ENCODE peak calls at places on chromosomes 7 and 10, in six cellular contexts. P is OCI-LY7, D is mammary epithelial cell, S is HepG2, C is neural progenitor cell, U is H1. M is an unnamed sample. For H3K79me2 and H4K20me1, the result is how much of the 10 kb centered on the place peaks cover.

GRCh38 chr10:88642991-88643390 is 21.3 kb upstream of the LIPF start:
- DNase-seq in S (no peak), U (no peak), P (no peak), D (peak), C (no peak), M (no peak)

GRCh38 chr7:157347217-157347904 is 10.6 kb downstream of the DNAJB6 start:
- DNase-seq in P (no peak), S (no peak), U (no peak), C (no peak), D (peak), M (no peak)

GRCh38 chr7:2926120-2926897 is 82.2 kb upstream of the GNA12 start:
- DNase-seq in U (no peak), C (no peak), D (no peak), S (no peak), P (no peak), M (no peak)

GRCh38 chr10:14648042-14648765 is 126.5 kb downstream of the FAM107B start:
- DNase-seq in P (peak), C (peak), D (peak), U (no peak), S (no peak), M (no peak)

GRCh38 chr7:1579481-1580421 is 9.9 kb upstream of the PSMG3 start:
- DNase-seq in D (peak), C (peak), S (peak), U (peak), P (peak), M (no peak)

GRCh38 chr10:31320598-31321211 is 1.7 kb downstream of the ZEB1 start:
- DNase-seq in D (peak), C (peak), P (peak), U (peak), S (peak), M (no peak)

GRCh38 chr10:17023386-17024298 is 106.0 kb downstream of the CUBN start:
- DNase-seq in U (no peak), S (peak), P (peak), C (peak), D (peak), M (peak)

GRCh38 chr7:55245271-55245723 is 119.8 kb upstream of the LANCL2 start:
- DNase-seq in U (no peak), C (no peak), P (no peak), D (no peak), S (peak), M (no peak)

GRCh38 chr7:91953618-91954017 is 13.0 kb downstream of the AKAP9 start:
- DNase-seq in S (peak), U (no peak), D (peak), P (peak), C (peak), M (no peak)

GRCh38 chr7:130781346-130781745 is 47.3 kb upstream of the KLF14 start:
- DNase-seq in C (no peak), P (no peak), S (no peak), U (no peak), D (no peak), M (no peak)

GRCh38 chr10:44864042-44864436 is 47.1 kb upstream of the TMEM72 start:
- DNase-seq in S (no peak), P (no peak), U (peak), D (peak), C (peak), M (no peak)

GRCh38 chr7:71132521-71133231 is 732 bp downstream of the GALNT17 start:
- DNase-seq in U (peak), P (no peak), C (peak), S (no peak), D (peak), M (no peak)

GRCh38 chr7:47654672-47655340 is 72.9 kb upstream of the TNS3 start:
- DNase-seq in C (peak), S (no peak), U (no peak), P (no peak), D (no peak), M (no peak)

GRCh38 chr7:105521027-105521730 is 892 bp downstream of the PUS7 start:
- DNase-seq in U (peak), S (peak), C (peak), D (peak), P (peak), M (no peak)

GRCh38 chr10:36324831-36325230 is 682.7 kb upstream of the FZD8 start:
- DNase-seq in P (no peak), U (no peak), C (no peak), D (no peak), S (no peak), M (no peak)

DNA sequence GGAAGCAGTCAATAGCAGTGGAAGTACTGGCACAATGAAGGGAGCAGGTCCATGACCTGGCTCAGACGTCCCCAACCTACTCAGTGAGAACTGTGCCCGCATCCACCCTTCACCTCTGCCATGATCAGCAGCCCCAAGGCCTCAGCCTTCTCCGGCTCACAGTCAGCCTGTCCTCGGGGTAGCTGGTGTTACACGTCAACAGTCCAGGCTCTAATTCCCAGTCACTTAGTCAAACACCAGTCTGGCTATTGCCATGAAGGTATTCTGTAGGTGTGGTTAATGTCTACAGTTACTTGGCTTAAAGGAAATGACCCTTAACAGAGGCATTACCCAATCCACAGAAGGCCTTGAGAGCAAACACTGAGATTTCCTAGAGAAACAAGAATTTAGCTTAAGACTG is 49.1 kb downstream of the GRB10 start:
- DNase-seq in U (no peak), P (no peak), D (peak), C (no peak), S (peak), M (no peak)
- H3K79me2 ChIP-seq in U (under half), P (under half), D (under half), C (half or more), S (under half), M (under half)

GRCh38 chr7:50791363-50791762 is 8.7 kb upstream of the GRB10 start:
- DNase-seq in D (no peak), U (no peak), C (peak), S (no peak), P (no peak), M (no peak)
- H4K20me1 ChIP-seq in D (under half), U (under half), C (under half), S (under half), P (under half), M (under half)

GRCh38 chr7:66356277-66356721 is 151.2 kb downstream of the TPST1 start:
- DNase-seq in P (no peak), S (no peak), U (no peak), C (no peak), D (peak), M (peak)

GRCh38 chr7:66352071-66352470 is 146.9 kb downstream of the TPST1 start:
- DNase-seq in U (no peak), D (peak), C (peak), P (no peak), S (no peak), M (no peak)

GRCh38 chr7:66353547-66353946 is 148.4 kb downstream of the TPST1 start:
- DNase-seq in U (no peak), P (no peak), S (no peak), D (peak), C (no peak), M (peak)

GRCh38 chr7:66357062-66357461 is 151.9 kb downstream of the TPST1 start:
- DNase-seq in U (no peak), P (no peak), C (no peak), S (no peak), D (no peak), M (no peak)

DNA sequence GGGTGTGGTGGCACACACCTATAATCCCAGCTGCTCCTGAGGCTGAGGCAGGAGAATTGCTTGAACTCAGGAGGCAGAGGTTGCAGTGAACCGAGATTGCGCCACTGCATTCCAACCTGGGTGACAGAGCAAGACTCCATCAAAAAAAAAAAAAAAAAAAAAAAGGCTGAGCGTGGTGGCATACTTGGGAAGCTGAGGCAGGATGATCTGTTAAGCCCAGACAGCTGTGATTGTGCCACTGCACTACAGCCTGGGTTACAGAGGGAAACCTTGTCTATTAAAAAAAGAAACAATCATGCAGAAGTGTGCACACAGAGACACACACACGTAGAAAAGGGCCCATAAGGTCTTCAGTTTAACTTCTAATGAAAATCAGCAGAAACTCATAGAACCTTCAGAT is 150.6 kb downstream of the TPST1 start:
- DNase-seq in D (peak), U (no peak), C (no peak), S (no peak), P (no peak), M (no peak)
- H3K27ac ChIP-seq in D (peak), U (no peak), C (no peak), S (no peak), P (no peak), M (peak)

DNA sequence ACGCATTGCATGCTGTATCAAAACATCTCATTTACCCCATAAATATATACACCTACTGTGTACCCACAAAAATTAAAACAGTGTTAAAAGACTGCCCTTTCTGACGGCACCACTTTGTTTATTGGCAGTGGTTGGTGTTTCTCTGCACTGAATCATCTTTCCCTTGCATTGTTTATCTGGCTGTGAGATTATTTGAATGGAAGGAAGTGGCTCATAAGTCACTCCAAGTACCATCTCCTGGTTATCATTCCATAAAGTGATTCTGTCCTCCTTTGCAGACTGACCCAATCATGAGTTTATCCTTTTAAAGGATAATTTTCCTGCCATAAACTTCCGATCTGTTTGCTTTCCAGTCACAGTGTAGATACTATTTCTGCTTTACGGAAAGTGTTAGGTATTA is 183.8 kb downstream of the CAMK1D start:
- DNase-seq in C (no peak), U (no peak), D (no peak), P (no peak), S (no peak), M (no peak)
- H3K79me2 ChIP-seq in C (under half), U (under half), D (under half), P (under half), S (under half), M (under half)

M was measured in keratinocyte.